ENCODE peak calls at places on chromosomes 6 and 20, in five cellular contexts. D is HL-60, K is colonic mucosa, M is left ventricle myocardium inferior, C is dorsolateral prefrontal cortex. V is an unnamed sample.

GRCh38 chr20:19964289-19965263 is 52.6 kb upstream of the NAA20 start:
- DNase-seq in M (peak), D (no peak), C (no peak), K (peak), V (peak)

GRCh38 chr20:47466704-47467459 is 34.8 kb upstream of the NCOA3 start:
- DNase-seq in D (no peak), K (no peak), C (no peak), M (no peak), V (no peak)

GRCh38 chr20:9617940-9618339 is 103.5 kb downstream of the LAMP5 start:
- DNase-seq in K (no peak), M (no peak), D (no peak), C (no peak), V (no peak)

GRCh38 chr6:27553123-27553904 is 80.4 kb upstream of the ZNF184 start:
- DNase-seq in D (no peak), M (no peak), C (no peak), K (no peak), V (no peak)

GRCh38 chr6:31541059-31541657 is 645 bp downstream of the DDX39B start:
- DNase-seq in K (peak), D (no peak), C (no peak), M (no peak), V (no peak)

GRCh38 chr20:12241065-12241464 is 323.4 kb downstream of the BTBD3 start:
- DNase-seq in K (no peak), M (no peak), D (no peak), C (no peak), V (no peak)

GRCh38 chr6:110590821-110591351 is 114.5 kb upstream of the SLC22A16 start:
- DNase-seq in C (no peak), M (no peak), D (no peak), K (no peak), V (no peak)

GRCh38 chr6:170279977-170280688 is 10.7 kb downstream of the DLL1 start:
- DNase-seq in D (no peak), K (peak), C (no peak), M (peak), V (peak)

GRCh38 chr6:43478008-43478372 is 620 bp downstream of the TJAP1 start:
- DNase-seq in K (no peak), M (no peak), C (no peak), D (no peak), V (no peak)

GRCh38 chr20:17806739-17807441 is 107.1 kb downstream of the BANF2 start:
- DNase-seq in M (peak), D (no peak), K (peak), C (no peak), V (peak)

GRCh38 chr20:6768228-6769185 is 1.0 kb downstream of the BMP2 start:
- DNase-seq in M (peak), K (peak), D (no peak), C (no peak), V (peak)

GRCh38 chr6:100099189-100100074 is 105.4 kb upstream of the MCHR2 start:
- DNase-seq in C (no peak), K (no peak), M (no peak), D (no peak), V (no peak)

GRCh38 chr20:23446505-23446904 is 6.2 kb downstream of the CST11 start:
- DNase-seq in K (peak), C (peak), M (peak), D (peak), V (peak)

GRCh38 chr20:46406986-46407670 is 713 bp upstream of the ELMO2 start:
- DNase-seq in C (peak), M (peak), K (peak), D (peak), V (peak)

GRCh38 chr6:139482184-139482751 is 107.8 kb upstream of the CITED2 start:
- DNase-seq in C (no peak), K (no peak), D (no peak), M (no peak), V (no peak)

GRCh38 chr6:128521302-128521632 is 868 bp upstream of the PTPRK start:
- DNase-seq in C (no peak), M (no peak), K (no peak), D (no peak), V (no peak)

GRCh38 chr6:128520436-128521301 is at the start of gene PTPRK:
- DNase-seq in M (peak), C (peak), D (peak), K (peak), V (peak)

GRCh38 chr6:128519931-128520435 is 416 bp downstream of the PTPRK start:
- DNase-seq in K (peak), C (no peak), D (no peak), M (peak), V (no peak)

GRCh38 chr6:128518531-128519131 is 1.8 kb downstream of the PTPRK start:
- DNase-seq in M (no peak), C (no peak), D (no peak), K (no peak), V (no peak)

DNA sequence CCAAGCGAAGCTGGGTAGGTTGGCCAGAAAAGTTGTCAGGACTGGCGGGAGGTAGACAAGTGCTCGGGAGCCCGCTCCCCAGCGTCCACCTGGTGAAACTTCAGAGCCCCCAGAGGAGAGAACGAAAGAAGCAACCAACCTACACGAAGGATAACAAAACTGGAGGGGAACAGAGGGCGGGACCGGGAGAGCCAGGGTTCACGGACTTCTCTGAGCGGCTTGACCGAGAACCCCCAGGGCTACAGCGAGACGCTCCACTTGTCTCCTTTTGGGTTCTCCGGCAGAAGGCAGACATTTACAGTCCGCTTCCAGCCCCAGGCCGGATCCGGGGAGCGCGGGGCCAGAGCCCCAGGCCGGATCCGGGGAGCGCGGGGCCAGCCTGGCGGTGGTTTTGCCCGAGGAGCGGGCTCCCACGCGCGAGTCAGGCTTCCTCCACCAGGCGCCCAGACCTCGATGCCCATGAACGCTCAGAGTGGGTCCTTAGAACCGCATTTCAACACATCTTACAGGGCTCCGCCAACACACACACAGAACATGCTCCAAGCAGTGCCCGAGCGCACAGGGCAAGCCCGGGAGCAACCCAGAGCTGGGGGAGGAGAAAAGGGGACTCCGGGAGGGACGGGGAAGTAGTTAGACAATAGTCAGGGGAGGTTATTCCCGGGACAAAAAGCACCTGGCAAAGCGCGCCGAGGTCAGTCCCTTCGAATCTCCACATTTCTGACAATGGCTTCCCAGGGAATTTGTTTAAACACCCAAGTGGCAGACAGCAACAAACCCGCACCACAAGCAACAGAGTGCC is 1.1 kb downstream of the PTPRK start:
- DNase-seq in D (no peak), M (peak), C (peak), K (peak), V (peak)
- TF ChIP-seq CTCF in D (no peak), M (peak), C (peak), K (no peak), V (peak)

GRCh38 chr6:24430086-24430485 is 27.4 kb downstream of the MRS2 start:
- DNase-seq in C (no peak), D (no peak), M (no peak), K (no peak), V (no peak)
- TF ChIP-seq CTCF in C (no peak), D (no peak), M (no peak), K (no peak), V (no peak)

GRCh38 chr6:51509597-51509996 is 577.8 kb downstream of the PKHD1 start:
- DNase-seq in C (no peak), K (no peak), M (no peak), D (no peak), V (no peak)

GRCh38 chr6:51511081-51511480 is 576.3 kb downstream of the PKHD1 start:
- DNase-seq in M (no peak), C (no peak), K (no peak), D (no peak), V (no peak)

GRCh38 chr6:51514396-51515051 is 572.9 kb downstream of the PKHD1 start:
- DNase-seq in K (no peak), M (no peak), D (no peak), C (no peak), V (no peak)

GRCh38 chr6:51513891-51514290 is 573.5 kb downstream of the PKHD1 start:
- DNase-seq in D (no peak), K (no peak), C (no peak), M (no peak), V (no peak)

DNA sequence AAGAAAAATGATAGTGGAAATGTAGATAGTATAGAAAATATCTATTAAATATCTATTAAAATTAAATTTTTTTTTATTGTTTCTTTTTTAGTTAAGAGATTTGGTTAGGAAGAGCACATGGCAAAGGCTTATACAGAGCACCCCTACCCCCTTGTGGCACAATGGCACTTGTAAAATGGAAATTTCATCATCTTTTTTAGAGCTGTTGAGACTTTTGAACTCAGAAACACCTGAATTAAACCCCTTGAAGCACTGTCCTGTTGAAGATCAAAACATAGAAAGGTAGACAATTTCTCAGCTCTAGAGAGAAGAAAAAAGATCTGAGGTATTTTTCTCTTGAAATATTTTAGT is 572.4 kb downstream of the PKHD1 start:
- DNase-seq in D (no peak), C (no peak), K (no peak), M (no peak), V (no peak)
- TF ChIP-seq CTCF in D (no peak), C (no peak), K (no peak), M (no peak), V (no peak)

GRCh38 chr6:166333172-166333995 is 9.0 kb downstream of the SFT2D1 start:
- DNase-seq in K (no peak), C (no peak), D (no peak), M (no peak), V (no peak)

GRCh38 chr6:166331503-166332133 is 10.7 kb downstream of the SFT2D1 start:
- DNase-seq in D (no peak), C (no peak), M (no peak), K (no peak), V (no peak)

GRCh38 chr6:166335378-166336366 is 6.7 kb downstream of the SFT2D1 start:
- DNase-seq in D (no peak), C (no peak), K (no peak), M (no peak), V (no peak)

GRCh38 chr6:166334878-166335277 is 7.5 kb downstream of the SFT2D1 start:
- DNase-seq in M (no peak), D (no peak), K (no peak), C (no peak), V (no peak)

GRCh38 chr6:166330612-166331011 is 11.7 kb downstream of the SFT2D1 start:
- DNase-seq in C (peak), M (peak), K (peak), D (no peak), V (peak)
- TF ChIP-seq CTCF in C (peak), M (peak), K (no peak), D (no peak), V (no peak)

GRCh38 chr6:93779086-93779858 is 359.9 kb upstream of the EPHA7 start:
- DNase-seq in C (no peak), M (peak), D (no peak), K (peak), V (no peak)
- TF ChIP-seq CTCF in C (no peak), M (peak), D (no peak), K (no peak), V (no peak)

V was measured in psoas muscle.